ENCODE peak calls at places on chromosomes 16 and 17, in seven cellular contexts. E is IMR-90, H is suprapubic skin, M is prostate gland, T is tibial nerve, W is HCT116, F is heart left ventricle. J is an unnamed sample.

GRCh38 chr17:7439462-7440112 is at the start of gene FGF11:
- DNase-seq in E (no peak), H (no peak), M (no peak), T (no peak), F (no peak), W (no peak), J (no peak)

GRCh38 chr16:22814330-22815105 is 556 bp downstream of the HS3ST2 start:
- DNase-seq in H (no peak), W (no peak), T (no peak), M (no peak), F (no peak), E (no peak), J (no peak)

GRCh38 chr17:28545787-28546415 is 6.5 kb downstream of the UNC119 start:
- DNase-seq in W (no peak), E (no peak), H (no peak), F (no peak), T (no peak), M (no peak), J (no peak)

GRCh38 chr16:2935418-2935817 is 23.7 kb downstream of the FLYWCH1 start:
- DNase-seq in W (no peak), M (no peak), T (no peak), E (no peak), H (no peak), F (no peak), J (no peak)

GRCh38 chr16:10752843-10753523 is 9.3 kb downstream of the NUBP1 start:
- DNase-seq in M (no peak), W (no peak), H (no peak), F (peak), E (no peak), T (peak), J (no peak)

GRCh38 chr17:27456681-27457404 is 595 bp downstream of the KSR1 start:
- DNase-seq in W (no peak), T (no peak), F (no peak), E (no peak), M (peak), H (no peak), J (peak)

GRCh38 chr17:47995241-47995935 is 24.5 kb downstream of the CDK5RAP3 start:
- DNase-seq in F (no peak), T (no peak), M (no peak), H (no peak), E (no peak), W (no peak), J (no peak)

GRCh38 chr16:78310990-78311561 is 211.6 kb downstream of the WWOX start:
- DNase-seq in H (no peak), W (no peak), M (no peak), E (peak), T (no peak), F (no peak), J (no peak)

GRCh38 chr16:51343411-51343810 is 192.3 kb upstream of the SALL1 start:
- DNase-seq in W (no peak), H (no peak), E (peak), F (no peak), M (no peak), T (no peak), J (no peak)

GRCh38 chr17:22272363-22273146 is 580.2 kb downstream of the KCNJ18 start:
- DNase-seq in E (no peak), T (no peak), F (no peak), H (no peak), W (no peak), M (no peak), J (no peak)

GRCh38 chr16:54201200-54201599 is 85.4 kb downstream of the IRX3 start:
- DNase-seq in T (no peak), M (no peak), H (no peak), W (no peak), F (no peak), E (no peak), J (no peak)

GRCh38 chr17:79538291-79538690 is 72.6 kb downstream of the RBFOX3 start:
- DNase-seq in W (no peak), F (no peak), H (no peak), T (no peak), E (no peak), M (no peak), J (no peak)

DNA sequence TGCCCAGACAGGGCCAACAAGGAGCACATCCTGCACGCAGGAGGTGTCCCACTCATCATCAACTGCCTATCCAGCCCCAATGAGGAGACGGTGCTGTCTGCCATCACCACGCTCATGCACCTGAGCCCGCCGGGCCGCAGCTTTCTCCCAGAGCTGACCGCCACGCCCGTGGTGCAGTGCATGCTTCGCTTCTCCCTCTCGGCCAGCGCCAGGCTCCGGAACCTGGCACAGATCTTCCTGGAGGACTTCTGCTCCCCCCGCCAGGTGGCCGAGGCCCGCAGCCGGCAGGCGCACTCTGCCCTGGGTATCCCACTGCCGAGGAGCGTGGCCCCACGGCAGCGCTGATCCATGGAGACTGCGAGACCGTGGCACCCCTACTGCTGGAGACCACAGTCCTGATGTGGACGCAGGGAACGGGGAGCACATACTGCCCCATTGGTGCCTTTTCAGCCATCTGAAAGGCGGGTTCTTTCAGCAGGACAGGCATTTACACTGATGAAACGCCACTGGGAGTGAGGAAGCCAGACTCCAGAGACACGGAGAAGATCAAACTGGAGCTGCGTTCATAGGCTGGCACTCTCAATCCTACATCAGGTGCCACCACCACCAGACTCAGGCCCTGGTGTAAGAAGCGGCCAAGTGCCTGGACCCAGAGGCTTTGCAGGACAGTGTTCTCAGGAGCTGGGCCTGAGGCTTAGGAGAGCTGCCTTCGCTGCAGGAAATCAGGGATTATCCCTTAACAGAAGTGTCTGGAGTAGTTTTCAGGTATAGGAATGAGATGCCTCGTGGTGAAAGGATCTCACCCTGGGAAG is 2.6 kb downstream of the NT5C start:
- DNase-seq in M (no peak), E (no peak), W (no peak), F (no peak), H (no peak), T (no peak), J (no peak)
- TF ChIP-seq POLR2A in M (no peak), E (no peak), W (no peak), F (no peak), H (no peak), T (no peak), J (no peak)

DNA sequence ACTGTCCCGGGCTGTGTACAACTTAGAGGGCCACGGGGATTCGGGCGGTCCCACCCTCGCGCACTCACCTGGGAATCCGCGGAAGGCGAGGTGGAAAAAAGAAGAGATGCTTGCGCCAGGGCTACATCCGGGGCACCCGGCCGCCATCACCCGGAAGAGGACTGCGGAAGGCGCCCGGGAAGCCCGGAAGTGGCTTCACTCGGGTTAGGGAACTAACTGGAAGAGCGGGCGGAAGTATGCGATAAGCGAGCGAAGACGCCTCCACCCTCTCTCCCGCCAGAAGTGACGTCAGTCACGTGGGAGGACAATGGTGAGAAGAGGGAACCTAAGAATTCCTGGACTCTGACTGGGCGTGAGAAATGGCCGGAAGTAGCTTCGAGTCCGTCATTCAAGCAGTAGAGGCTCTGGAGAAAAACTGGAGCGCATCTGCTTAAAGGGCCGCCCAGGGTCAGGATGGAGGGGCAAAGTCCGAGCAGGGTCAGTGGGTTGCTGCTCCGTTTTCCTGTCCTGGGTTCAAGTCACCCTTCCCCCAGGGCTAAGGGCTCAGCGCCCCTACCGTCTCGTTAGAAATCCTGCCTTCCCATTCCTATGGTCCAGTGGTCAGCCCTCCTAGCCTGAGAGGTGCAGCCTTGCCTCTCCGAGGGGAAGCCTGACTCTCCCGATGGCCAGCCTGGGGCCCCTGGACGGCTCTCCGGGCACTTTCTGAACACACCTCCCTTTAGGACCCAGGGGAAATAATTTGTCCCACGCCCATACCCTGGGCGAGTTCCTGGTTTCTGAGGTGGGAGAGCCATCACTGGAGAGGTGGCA is at the start of gene CD2BP2:
- DNase-seq in E (peak), M (peak), T (peak), H (peak), W (peak), F (peak), J (peak)
- TF ChIP-seq POLR2A in E (peak), M (peak), T (peak), H (peak), W (peak), F (peak), J (no peak)

DNA sequence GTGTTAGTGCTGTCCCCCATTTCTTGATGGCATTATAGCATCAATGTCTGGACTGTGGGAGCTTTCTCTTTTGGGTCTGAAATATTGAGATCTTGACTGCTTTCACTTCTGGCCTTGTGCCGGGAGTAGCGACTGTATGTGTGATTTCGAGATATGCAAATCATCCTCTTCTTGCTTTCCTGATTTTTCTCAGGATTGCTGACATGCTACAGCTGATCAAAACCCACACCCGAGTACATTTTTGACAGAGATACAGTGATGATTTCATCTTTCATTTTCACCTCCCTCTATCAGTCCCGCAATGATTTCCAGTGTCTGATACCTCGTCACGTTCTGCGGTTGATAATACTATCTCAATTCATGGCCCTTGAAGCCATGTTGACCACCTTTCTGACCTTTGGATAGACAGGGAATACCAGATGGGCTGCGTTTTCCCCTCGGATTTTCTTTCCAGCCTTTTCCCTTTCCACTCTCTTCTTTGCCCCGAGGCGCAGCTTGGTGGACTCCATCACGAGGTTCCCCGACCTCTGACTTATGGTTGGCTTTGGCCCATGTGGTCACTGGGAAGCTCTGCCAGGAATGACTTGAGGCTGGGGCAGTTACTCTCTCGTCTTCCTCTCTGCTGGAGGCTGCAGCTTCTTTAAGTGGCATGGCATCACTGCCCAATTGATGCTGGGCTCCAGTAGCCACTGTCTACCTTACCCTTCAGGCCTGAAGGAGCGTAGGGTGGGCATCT is 184.4 kb downstream of the SNX29 start:
- DNase-seq in M (no peak), W (no peak), H (no peak), E (no peak), F (no peak), T (no peak), J (peak)
- TF ChIP-seq POLR2A in M (no peak), W (no peak), H (no peak), E (no peak), F (no peak), T (no peak), J (no peak)

GRCh38 chr16:9090960-9091866 is at the start of gene HAPSTR1:
- DNase-seq in E (peak), F (peak), T (peak), M (peak), W (peak), H (peak), J (peak)
- TF ChIP-seq POLR2A in E (peak), F (peak), T (peak), M (peak), W (peak), H (peak), J (peak)

J was measured in GM12891.